ENCODE peak calls at places on chromosome 9, in five cellular contexts. S is A549, D is IMR-90, C is amygdala, E is bronchial epithelial cell. J is an unnamed sample.

GRCh38 chr9:94144394-94144793 is 60.1 kb downstream of the PTPDC1 start:
- DNase-seq in S (no peak), D (no peak), C (no peak), E (no peak), J (peak)

GRCh38 chr9:114286146-114286679 is 36.7 kb upstream of the ORM1 start:
- DNase-seq in S (no peak), D (no peak), C (no peak), E (no peak), J (no peak)

GRCh38 chr9:121779381-121780117 is 128.1 kb downstream of the DAB2IP start:
- DNase-seq in S (no peak), D (no peak), C (no peak), E (no peak), J (no peak)

GRCh38 chr9:125747053-125747764 is at the start of gene PBX3:
- DNase-seq in S (peak), D (no peak), C (no peak), E (no peak), J (peak)

GRCh38 chr9:131097948-131098278 is 1.6 kb downstream of the AIF1L start:
- DNase-seq in S (no peak), D (no peak), C (no peak), E (no peak), J (no peak)

GRCh38 chr9:37259906-37260305 is 139.5 kb downstream of the ZCCHC7 start:
- DNase-seq in S (no peak), D (no peak), C (no peak), E (no peak), J (no peak)

GRCh38 chr9:122016789-122017188 is 76.3 kb downstream of the TTLL11 start:
- DNase-seq in S (no peak), D (no peak), C (no peak), E (no peak), J (no peak)

GRCh38 chr9:132876849-132877248 is 1.2 kb downstream of the AK8 start:
- DNase-seq in S (no peak), D (no peak), C (no peak), E (no peak), J (no peak)

GRCh38 chr9:111356567-111357244 is 26.7 kb upstream of the OR2K2 start:
- DNase-seq in S (peak), D (peak), C (no peak), E (peak), J (peak)